ENCODE peak calls at places on chromosome 21, in eight cellular contexts. M, K, Y, G, N, C, T and W are unnamed samples. For H3K4me1, the result is how much of the 10 kb centered on the place peaks cover.

GRCh38 chr21:32554832-32555436 is 30.4 kb downstream of the TCP10L start:
- DNase-seq in C (no peak), N (no peak), K (no peak), M (no peak), G (peak), T (peak), Y (no peak), W (no peak)

GRCh38 chr21:37356710-37357109 is 9.9 kb upstream of the DYRK1A start:
- DNase-seq in N (peak), C (no peak), K (no peak), M (no peak), Y (no peak), G (no peak), T (no peak), W (no peak)

GRCh38 chr21:26801524-26801923 is 43.7 kb downstream of the ADAMTS1 start:
- DNase-seq in M (no peak), T (peak), K (no peak), Y (no peak), G (no peak), N (no peak), C (no peak), W (no peak)

GRCh38 chr21:38955495-38955894 is 149.8 kb downstream of the ETS2 start:
- DNase-seq in K (no peak), N (no peak), G (no peak), M (no peak), T (peak), C (no peak), Y (peak), W (no peak)

GRCh38 chr21:44054710-44055109 is 42.6 kb downstream of the TRAPPC10 start:
- DNase-seq in Y (no peak), N (no peak), G (no peak), K (no peak), M (no peak), T (peak), C (no peak), W (no peak)

GRCh38 chr21:43903451-43904091 is 38.5 kb downstream of the AGPAT3 start:
- DNase-seq in Y (peak), K (no peak), N (no peak), G (no peak), T (no peak), C (no peak), M (no peak), W (peak)

GRCh38 chr21:19853709-19854575 is 1144.3 kb upstream of the NCAM2 start:
- DNase-seq in Y (no peak), C (no peak), M (no peak), T (no peak), G (no peak), K (no peak), N (no peak), W (peak)

GRCh38 chr21:38980416-38981319 is 174.9 kb downstream of the ETS2 start:
- DNase-seq in M (no peak), C (no peak), T (no peak), N (no peak), K (no peak), G (no peak), Y (no peak), W (no peak)

GRCh38 chr21:28833181-28833580 is 159.5 kb downstream of the LTN1 start:
- DNase-seq in M (no peak), Y (no peak), C (no peak), T (peak), K (no peak), G (no peak), N (peak), W (no peak)

GRCh38 chr21:42234464-42235241 is 15.7 kb downstream of the ABCG1 start:
- DNase-seq in C (peak), T (peak), Y (peak), N (no peak), K (peak), G (no peak), M (no peak), W (peak)
- H3K4me1 ChIP-seq in C (under half), T (under half), Y (half or more), N (under half), K (under half), G (half or more), M (half or more), W (half or more)

GRCh38 chr21:45356251-45356650 is 48.7 kb upstream of the COL18A1 start:
- DNase-seq in G (no peak), M (no peak), Y (no peak), N (no peak), C (no peak), K (no peak), T (no peak), W (no peak)

GRCh38 chr21:45357436-45358260 is 47.3 kb upstream of the COL18A1 start:
- DNase-seq in M (no peak), G (no peak), T (no peak), C (no peak), Y (peak), N (no peak), K (no peak), W (peak)

GRCh38 chr21:45356653-45357435 is 48.1 kb upstream of the COL18A1 start:
- DNase-seq in T (no peak), M (no peak), N (no peak), K (no peak), Y (peak), G (no peak), C (no peak), W (no peak)

GRCh38 chr21:45354970-45355369 is 50.0 kb upstream of the COL18A1 start:
- DNase-seq in T (no peak), C (no peak), Y (no peak), K (no peak), G (no peak), N (no peak), M (no peak), W (no peak)

DNA sequence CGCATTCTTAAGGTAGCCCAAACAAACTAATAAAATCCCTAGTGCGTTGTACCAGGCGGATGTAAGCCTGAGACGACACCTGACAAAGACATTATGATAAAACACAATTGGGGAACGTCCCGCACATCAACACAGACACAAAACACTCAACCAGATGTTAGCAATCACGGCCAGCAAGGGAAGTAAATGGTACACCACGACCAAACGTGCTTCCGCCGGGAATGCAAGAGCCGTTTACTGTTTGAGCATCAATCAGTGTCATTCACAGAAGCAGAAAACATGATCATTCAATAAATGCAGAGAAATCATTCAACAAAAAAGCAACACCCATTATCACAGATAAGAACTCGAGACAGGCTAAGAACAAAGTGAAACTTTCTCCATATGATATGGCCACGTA is 49.4 kb upstream of the COL18A1 start:
- DNase-seq in M (no peak), N (no peak), C (no peak), G (no peak), T (no peak), Y (peak), K (no peak), W (no peak)
- H3K4me1 ChIP-seq in M (under half), N (under half), C (under half), G (half or more), T (under half), Y (under half), K (under half), W (under half)

GRCh38 chr21:42680429-42680828 is 27.0 kb downstream of the PDE9A start:
- DNase-seq in K (no peak), G (no peak), C (no peak), M (no peak), T (no peak), N (no peak), Y (no peak), W (no peak)
- H3K4me1 ChIP-seq in K (under half), G (under half), C (under half), M (under half), T (under half), N (under half), Y (under half), W (under half)

DNA sequence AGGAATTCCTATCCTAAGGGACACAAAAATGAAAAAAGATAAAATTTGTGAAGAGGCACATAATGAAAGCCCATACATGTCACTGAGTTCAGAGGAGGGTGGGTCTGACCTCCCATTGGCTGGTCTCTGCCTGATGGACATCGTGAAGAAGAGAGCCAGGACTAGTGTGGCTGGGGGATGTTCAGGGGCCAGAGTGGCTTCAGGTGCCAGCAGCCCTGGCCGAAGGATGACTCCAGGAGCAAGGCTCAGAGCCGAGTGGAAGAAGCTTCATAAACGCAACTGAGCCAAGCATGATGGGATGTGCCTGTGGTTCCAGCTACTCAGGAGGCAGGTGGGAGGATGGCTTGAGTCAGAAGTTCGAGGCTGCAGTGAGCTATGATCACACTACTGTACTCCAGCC is 56.9 kb upstream of the ATP5PO start:
- DNase-seq in M (no peak), T (no peak), K (no peak), G (no peak), C (no peak), Y (no peak), N (no peak), W (no peak)
- H3K4me1 ChIP-seq in M (under half), T (under half), K (under half), G (under half), C (under half), Y (half or more), N (under half), W (under half)

DNA sequence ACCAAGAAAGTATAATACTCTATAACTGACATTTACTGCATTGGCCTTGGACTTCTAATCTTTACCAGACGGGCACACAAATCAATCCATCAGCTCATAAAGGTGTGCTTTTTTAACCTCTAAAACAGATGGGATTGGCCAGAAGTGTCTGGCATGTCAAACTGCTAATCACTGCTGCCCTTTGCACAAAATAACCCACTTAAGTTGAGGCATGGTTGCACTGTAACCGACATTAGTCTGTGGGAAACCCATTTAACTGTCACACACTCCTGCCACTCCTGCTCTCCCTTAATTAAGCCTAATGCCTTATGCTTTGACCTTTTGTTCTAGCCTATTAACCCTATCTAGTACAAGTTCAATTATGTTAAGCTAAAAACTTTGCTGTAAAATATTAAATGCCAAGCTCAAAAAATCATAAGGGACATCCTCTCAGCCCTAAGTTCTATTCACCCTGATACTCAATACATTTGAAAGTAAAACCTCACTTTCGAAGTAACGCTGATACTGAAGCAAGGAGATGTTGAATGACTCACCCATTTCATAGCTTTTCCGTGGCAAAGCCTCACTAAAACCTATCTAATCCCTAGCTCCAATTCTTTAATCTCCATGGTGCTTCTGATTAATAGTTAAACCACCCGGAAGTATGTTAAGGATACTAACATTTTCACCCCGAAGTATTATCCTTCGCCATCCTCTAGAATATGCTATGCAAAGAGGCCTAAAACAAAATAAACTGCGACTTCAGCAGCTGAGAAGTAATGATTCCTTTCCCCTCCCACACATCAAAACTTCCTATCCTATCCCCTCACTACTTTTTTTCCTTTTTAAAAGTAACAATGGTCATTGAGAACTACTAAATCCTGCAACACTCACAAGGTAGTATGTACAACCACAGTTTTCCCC is 12.9 kb downstream of the NRIP1 start:
- DNase-seq in M (no peak), C (no peak), K (no peak), Y (no peak), G (no peak), N (no peak), T (peak), W (no peak)
- H3K4me1 ChIP-seq in M (under half), C (under half), K (under half), Y (half or more), G (half or more), N (under half), T (under half), W (under half)

GRCh38 chr21:34836103-34836932 is 167.5 kb downstream of the CLIC6 start:
- DNase-seq in N (no peak), C (no peak), T (peak), K (no peak), Y (no peak), G (no peak), M (no peak), W (peak)
- H3K4me1 ChIP-seq in N (under half), C (under half), T (under half), K (under half), Y (half or more), G (under half), M (under half), W (under half)

GRCh38 chr21:41710823-41711160 is 56.1 kb downstream of the RIPK4 start:
- DNase-seq in M (no peak), N (no peak), G (no peak), C (no peak), T (no peak), Y (no peak), K (no peak), W (no peak)

GRCh38 chr21:41712201-41712600 is 54.7 kb downstream of the RIPK4 start:
- DNase-seq in G (no peak), K (no peak), N (no peak), T (no peak), C (no peak), M (no peak), Y (no peak), W (no peak)

GRCh38 chr21:41711416-41712023 is 55.3 kb downstream of the RIPK4 start:
- DNase-seq in K (no peak), Y (no peak), C (peak), N (no peak), T (no peak), M (no peak), G (no peak), W (no peak)

GRCh38 chr21:41709166-41709565 is 57.7 kb downstream of the RIPK4 start:
- DNase-seq in C (no peak), N (no peak), T (no peak), Y (no peak), K (no peak), G (no peak), M (no peak), W (no peak)

GRCh38 chr21:41709965-41710822 is 56.7 kb downstream of the RIPK4 start:
- DNase-seq in Y (no peak), T (no peak), K (no peak), G (no peak), M (no peak), C (no peak), N (no peak), W (no peak)
- H3K4me1 ChIP-seq in Y (under half), T (under half), K (under half), G (under half), M (under half), C (under half), N (under half), W (under half)